ENCODE peak calls at places on chromosome 12, in eight cellular contexts. One of them, this sample, is unnamed.
A peak's percentile ranks its signal among the peaks of the same experiment; 100 is the strongest.

GRCh38 chr12:40693503-40693863 is 1.2 kb downstream of the CNTN1 start:
- DNase-seq in naive B cell: no peak
- DNase-seq in lower leg skin: no peak
- DNase-seq in stimulated activated CD4-positive, alpha-beta T cell treated with anti-CD3 and anti-CD28 coated beads, Interleukin-1b, Interleukin-23, amount 100 ng/mL, for 24 hours: no peak
- DNase-seq in GM13976: no peak
- DNase-seq in memory B cell: no peak
- DNase-seq in NCI-H1930: peak; percentile 36
- DNase-seq in GM06990: no peak
- DNase-seq in this sample: no peak

GRCh38 chr12:47102845-47103666 is 23.3 kb upstream of the AMIGO2 start:
- DNase-seq in lower leg skin: no peak
- DNase-seq in NCI-H1930: no peak
- DNase-seq in naive B cell: no peak
- DNase-seq in GM06990: no peak
- DNase-seq in memory B cell: no peak
- DNase-seq in stimulated activated CD4-positive, alpha-beta T cell treated with anti-CD3 and anti-CD28 coated beads, Interleukin-1b, Interleukin-23, amount 100 ng/mL, for 24 hours: no peak
- DNase-seq in GM13976: no peak
- DNase-seq in this sample: no peak

GRCh38 chr12:67091678-67092077 is 177.5 kb upstream of the CAND1 start:
- DNase-seq in GM13976: no peak
- DNase-seq in stimulated activated CD4-positive, alpha-beta T cell treated with anti-CD3 and anti-CD28 coated beads, Interleukin-1b, Interleukin-23, amount 100 ng/mL, for 24 hours: no peak
- DNase-seq in memory B cell: no peak
- DNase-seq in NCI-H1930: no peak
- DNase-seq in lower leg skin: no peak
- DNase-seq in naive B cell: no peak
- DNase-seq in GM06990: no peak
- DNase-seq in this sample: no peak

GRCh38 chr12:53172352-53172751 is 8.2 kb upstream of the ZNF740 start:
- DNase-seq in memory B cell: no peak
- DNase-seq in GM13976: no peak
- DNase-seq in stimulated activated CD4-positive, alpha-beta T cell treated with anti-CD3 and anti-CD28 coated beads, Interleukin-1b, Interleukin-23, amount 100 ng/mL, for 24 hours: no peak
- DNase-seq in lower leg skin: peak; percentile 67
- DNase-seq in naive B cell: no peak
- DNase-seq in GM06990: no peak
- DNase-seq in NCI-H1930: no peak
- DNase-seq in this sample: no peak

GRCh38 chr12:46124848-46125619 is 134.7 kb upstream of the SCAF11 start:
- DNase-seq in GM13976: peak; percentile 42
- DNase-seq in stimulated activated CD4-positive, alpha-beta T cell treated with anti-CD3 and anti-CD28 coated beads, Interleukin-1b, Interleukin-23, amount 100 ng/mL, for 24 hours: no peak
- DNase-seq in GM06990: peak; percentile 54
- DNase-seq in NCI-H1930: peak; percentile 85
- DNase-seq in naive B cell: peak; percentile 56
- DNase-seq in memory B cell: peak; percentile 44
- DNase-seq in lower leg skin: no peak
- DNase-seq in this sample: peak; percentile 90

GRCh38 chr12:54220092-54220557 is 31.3 kb upstream of the SMUG1 start:
- DNase-seq in GM13976: peak; percentile 71
- DNase-seq in GM06990: peak; percentile 41
- DNase-seq in NCI-H1930: peak; percentile 57
- DNase-seq in lower leg skin: peak; percentile 94
- DNase-seq in naive B cell: peak; percentile 60
- DNase-seq in stimulated activated CD4-positive, alpha-beta T cell treated with anti-CD3 and anti-CD28 coated beads, Interleukin-1b, Interleukin-23, amount 100 ng/mL, for 24 hours: no peak
- DNase-seq in memory B cell: peak; percentile 64
- DNase-seq in this sample: peak; percentile 90

GRCh38 chr12:64618953-64619590 is 8.8 kb downstream of the RASSF3 start:
- DNase-seq in lower leg skin: peak; percentile 40
- DNase-seq in memory B cell: peak; percentile 57
- DNase-seq in NCI-H1930: no peak
- DNase-seq in GM06990: peak; percentile 58
- DNase-seq in GM13976: peak; percentile 55
- DNase-seq in stimulated activated CD4-positive, alpha-beta T cell treated with anti-CD3 and anti-CD28 coated beads, Interleukin-1b, Interleukin-23, amount 100 ng/mL, for 24 hours: no peak
- DNase-seq in naive B cell: peak; percentile 77
- DNase-seq in this sample: peak; percentile 91

GRCh38 chr12:110786012-110786411 is 43.3 kb upstream of the PPP1CC start:
- DNase-seq in GM06990: no peak
- DNase-seq in memory B cell: no peak
- DNase-seq in stimulated activated CD4-positive, alpha-beta T cell treated with anti-CD3 and anti-CD28 coated beads, Interleukin-1b, Interleukin-23, amount 100 ng/mL, for 24 hours: no peak
- DNase-seq in lower leg skin: no peak
- DNase-seq in NCI-H1930: no peak
- DNase-seq in naive B cell: no peak
- DNase-seq in GM13976: no peak
- DNase-seq in this sample: no peak

GRCh38 chr12:53048033-53048779 is 1.7 kb upstream of the TNS2 start:
- DNase-seq in lower leg skin: peak; percentile 92
- DNase-seq in memory B cell: no peak
- DNase-seq in naive B cell: no peak
- DNase-seq in NCI-H1930: peak; percentile 34
- DNase-seq in stimulated activated CD4-positive, alpha-beta T cell treated with anti-CD3 and anti-CD28 coated beads, Interleukin-1b, Interleukin-23, amount 100 ng/mL, for 24 hours: no peak
- DNase-seq in GM13976: no peak
- DNase-seq in GM06990: no peak
- DNase-seq in this sample: peak; percentile 29

GRCh38 chr12:120887253-120888043 is 16.7 kb downstream of the SPPL3 start:
- DNase-seq in lower leg skin: no peak
- DNase-seq in GM06990: no peak
- DNase-seq in NCI-H1930: no peak
- DNase-seq in GM13976: no peak
- DNase-seq in memory B cell: no peak
- DNase-seq in stimulated activated CD4-positive, alpha-beta T cell treated with anti-CD3 and anti-CD28 coated beads, Interleukin-1b, Interleukin-23, amount 100 ng/mL, for 24 hours: no peak
- DNase-seq in naive B cell: no peak
- DNase-seq in this sample: no peak

GRCh38 chr12:49698619-49699545 is 8.3 kb downstream of the FMNL3 start:
- DNase-seq in lower leg skin: no peak
- DNase-seq in memory B cell: peak; percentile 39
- DNase-seq in GM06990: peak; percentile 81
- DNase-seq in stimulated activated CD4-positive, alpha-beta T cell treated with anti-CD3 and anti-CD28 coated beads, Interleukin-1b, Interleukin-23, amount 100 ng/mL, for 24 hours: no peak
- DNase-seq in NCI-H1930: no peak
- DNase-seq in naive B cell: peak; percentile 77
- DNase-seq in GM13976: peak; percentile 58
- DNase-seq in this sample: peak; percentile 90

GRCh38 chr12:33828326-33828725 is 194.0 kb upstream of the ALG10 start:
- DNase-seq in GM06990: no peak
- DNase-seq in stimulated activated CD4-positive, alpha-beta T cell treated with anti-CD3 and anti-CD28 coated beads, Interleukin-1b, Interleukin-23, amount 100 ng/mL, for 24 hours: no peak
- DNase-seq in naive B cell: no peak
- DNase-seq in lower leg skin: no peak
- DNase-seq in memory B cell: no peak
- DNase-seq in NCI-H1930: no peak
- DNase-seq in GM13976: no peak
- DNase-seq in this sample: no peak

GRCh38 chr12:52044284-52044983 is 6.8 kb upstream of the NR4A1 start:
- DNase-seq in naive B cell: no peak
- DNase-seq in NCI-H1930: no peak
- DNase-seq in lower leg skin: peak; percentile 95
- DNase-seq in memory B cell: no peak
- DNase-seq in GM06990: no peak
- DNase-seq in stimulated activated CD4-positive, alpha-beta T cell treated with anti-CD3 and anti-CD28 coated beads, Interleukin-1b, Interleukin-23, amount 100 ng/mL, for 24 hours: no peak
- DNase-seq in GM13976: no peak
- DNase-seq in this sample: no peak

GRCh38 chr12:27331927-27332324 is 710 bp upstream of the BMAL2 start:
- DNase-seq in memory B cell: no peak
- DNase-seq in GM06990: no peak
- DNase-seq in lower leg skin: no peak
- DNase-seq in naive B cell: no peak
- DNase-seq in stimulated activated CD4-positive, alpha-beta T cell treated with anti-CD3 and anti-CD28 coated beads, Interleukin-1b, Interleukin-23, amount 100 ng/mL, for 24 hours: no peak
- DNase-seq in GM13976: no peak
- DNase-seq in NCI-H1930: no peak
- DNase-seq in this sample: no peak

GRCh38 chr12:70243510-70244331 is 488 bp downstream of the CNOT2 start:
- DNase-seq in lower leg skin: peak; percentile 93
- DNase-seq in NCI-H1930: no peak
- DNase-seq in GM06990: no peak
- DNase-seq in naive B cell: peak; percentile 45
- DNase-seq in memory B cell: peak; percentile 21
- DNase-seq in GM13976: peak; percentile 82
- DNase-seq in stimulated activated CD4-positive, alpha-beta T cell treated with anti-CD3 and anti-CD28 coated beads, Interleukin-1b, Interleukin-23, amount 100 ng/mL, for 24 hours: peak; percentile 35
- DNase-seq in this sample: peak; percentile 67

GRCh38 chr12:29228474-29229157 is 79.5 kb downstream of the FAR2 start:
- DNase-seq in lower leg skin: no peak
- DNase-seq in GM06990: no peak
- DNase-seq in naive B cell: no peak
- DNase-seq in GM13976: no peak
- DNase-seq in stimulated activated CD4-positive, alpha-beta T cell treated with anti-CD3 and anti-CD28 coated beads, Interleukin-1b, Interleukin-23, amount 100 ng/mL, for 24 hours: no peak
- DNase-seq in memory B cell: no peak
- DNase-seq in NCI-H1930: no peak
- DNase-seq in this sample: no peak

GRCh38 chr12:129150721-129151120 is 297.4 kb downstream of the GLT1D1 start:
- DNase-seq in memory B cell: no peak
- DNase-seq in GM13976: no peak
- DNase-seq in GM06990: no peak
- DNase-seq in NCI-H1930: no peak
- DNase-seq in lower leg skin: peak; percentile 42
- DNase-seq in stimulated activated CD4-positive, alpha-beta T cell treated with anti-CD3 and anti-CD28 coated beads, Interleukin-1b, Interleukin-23, amount 100 ng/mL, for 24 hours: no peak
- DNase-seq in naive B cell: no peak
- DNase-seq in this sample: no peak

GRCh38 chr12:46212108-46212982 is 56.5 kb downstream of the SLC38A1 start:
- DNase-seq in GM13976: no peak
- DNase-seq in stimulated activated CD4-positive, alpha-beta T cell treated with anti-CD3 and anti-CD28 coated beads, Interleukin-1b, Interleukin-23, amount 100 ng/mL, for 24 hours: no peak
- DNase-seq in GM06990: no peak
- DNase-seq in lower leg skin: no peak
- DNase-seq in memory B cell: no peak
- DNase-seq in NCI-H1930: no peak
- DNase-seq in naive B cell: no peak
- DNase-seq in this sample: no peak

GRCh38 chr12:68932123-68932700 is 759 bp downstream of the CPM start:
- DNase-seq in NCI-H1930: no peak
- DNase-seq in memory B cell: no peak
- DNase-seq in naive B cell: peak; percentile 53
- DNase-seq in GM13976: peak; percentile 41
- DNase-seq in stimulated activated CD4-positive, alpha-beta T cell treated with anti-CD3 and anti-CD28 coated beads, Interleukin-1b, Interleukin-23, amount 100 ng/mL, for 24 hours: no peak
- DNase-seq in lower leg skin: no peak
- DNase-seq in GM06990: no peak
- DNase-seq in this sample: peak; percentile 72

GRCh38 chr12:7832059-7832696 is 40.5 kb downstream of the SLC2A14 start:
- DNase-seq in lower leg skin: no peak
- DNase-seq in GM13976: peak; percentile 73
- DNase-seq in naive B cell: peak; percentile 14
- DNase-seq in GM06990: peak; percentile 1
- DNase-seq in stimulated activated CD4-positive, alpha-beta T cell treated with anti-CD3 and anti-CD28 coated beads, Interleukin-1b, Interleukin-23, amount 100 ng/mL, for 24 hours: no peak
- DNase-seq in NCI-H1930: no peak
- DNase-seq in memory B cell: no peak
- DNase-seq in this sample: peak; percentile 80

GRCh38 chr12:46360370-46360769 is 12.2 kb downstream of the SLC38A2 start:
- DNase-seq in lower leg skin: no peak
- DNase-seq in memory B cell: no peak
- DNase-seq in GM13976: no peak
- DNase-seq in naive B cell: no peak
- DNase-seq in GM06990: no peak
- DNase-seq in NCI-H1930: no peak
- DNase-seq in stimulated activated CD4-positive, alpha-beta T cell treated with anti-CD3 and anti-CD28 coated beads, Interleukin-1b, Interleukin-23, amount 100 ng/mL, for 24 hours: no peak
- DNase-seq in this sample: no peak

GRCh38 chr12:88247241-88247643 is 105.1 kb downstream of the TMTC3 start:
- DNase-seq in stimulated activated CD4-positive, alpha-beta T cell treated with anti-CD3 and anti-CD28 coated beads, Interleukin-1b, Interleukin-23, amount 100 ng/mL, for 24 hours: no peak
- DNase-seq in lower leg skin: no peak
- DNase-seq in GM13976: no peak
- DNase-seq in NCI-H1930: no peak
- DNase-seq in memory B cell: no peak
- DNase-seq in GM06990: no peak
- DNase-seq in naive B cell: no peak
- DNase-seq in this sample: no peak

GRCh38 chr12:86254399-86255107 is 1.6 kb downstream of the MGAT4C start:
- DNase-seq in memory B cell: no peak
- DNase-seq in naive B cell: no peak
- DNase-seq in lower leg skin: no peak
- DNase-seq in NCI-H1930: no peak
- DNase-seq in GM06990: no peak
- DNase-seq in stimulated activated CD4-positive, alpha-beta T cell treated with anti-CD3 and anti-CD28 coated beads, Interleukin-1b, Interleukin-23, amount 100 ng/mL, for 24 hours: no peak
- DNase-seq in GM13976: no peak
- DNase-seq in this sample: no peak

GRCh38 chr12:109393437-109394345 is 46.0 kb downstream of the MYO1H start:
- DNase-seq in NCI-H1930: peak; percentile 42
- DNase-seq in lower leg skin: no peak
- DNase-seq in memory B cell: peak; percentile 42
- DNase-seq in GM13976: peak; percentile 79
- DNase-seq in naive B cell: peak; percentile 29
- DNase-seq in stimulated activated CD4-positive, alpha-beta T cell treated with anti-CD3 and anti-CD28 coated beads, Interleukin-1b, Interleukin-23, amount 100 ng/mL, for 24 hours: no peak
- DNase-seq in GM06990: no peak
- DNase-seq in this sample: peak; percentile 72

GRCh38 chr12:79360269-79360668 is 330.5 kb downstream of the PAWR start:
- DNase-seq in GM13976: no peak
- DNase-seq in GM06990: no peak
- DNase-seq in memory B cell: no peak
- DNase-seq in naive B cell: no peak
- DNase-seq in stimulated activated CD4-positive, alpha-beta T cell treated with anti-CD3 and anti-CD28 coated beads, Interleukin-1b, Interleukin-23, amount 100 ng/mL, for 24 hours: no peak
- DNase-seq in NCI-H1930: no peak
- DNase-seq in lower leg skin: no peak
- DNase-seq in this sample: no peak

GRCh38 chr12:102349079-102349478 is 131.3 kb downstream of the IGF1 start:
- DNase-seq in lower leg skin: no peak
- DNase-seq in NCI-H1930: no peak
- DNase-seq in naive B cell: no peak
- DNase-seq in stimulated activated CD4-positive, alpha-beta T cell treated with anti-CD3 and anti-CD28 coated beads, Interleukin-1b, Interleukin-23, amount 100 ng/mL, for 24 hours: no peak
- DNase-seq in memory B cell: no peak
- DNase-seq in GM06990: no peak
- DNase-seq in GM13976: no peak
- DNase-seq in this sample: no peak

GRCh38 chr12:93156091-93156490 is 221.6 kb upstream of the NUDT4 start:
- DNase-seq in GM06990: no peak
- DNase-seq in memory B cell: no peak
- DNase-seq in naive B cell: no peak
- DNase-seq in lower leg skin: no peak
- DNase-seq in NCI-H1930: peak; percentile 70
- DNase-seq in GM13976: no peak
- DNase-seq in stimulated activated CD4-positive, alpha-beta T cell treated with anti-CD3 and anti-CD28 coated beads, Interleukin-1b, Interleukin-23, amount 100 ng/mL, for 24 hours: no peak
- DNase-seq in this sample: no peak

GRCh38 chr12:122894173-122895121 is 1.5 kb downstream of the VPS37B start:
- DNase-seq in GM06990: no peak
- DNase-seq in GM13976: no peak
- DNase-seq in lower leg skin: no peak
- DNase-seq in stimulated activated CD4-positive, alpha-beta T cell treated with anti-CD3 and anti-CD28 coated beads, Interleukin-1b, Interleukin-23, amount 100 ng/mL, for 24 hours: no peak
- DNase-seq in naive B cell: no peak
- DNase-seq in memory B cell: no peak
- DNase-seq in NCI-H1930: no peak
- DNase-seq in this sample: no peak

GRCh38 chr12:68349921-68350606 is 17.9 kb upstream of the MDM1 start:
- DNase-seq in NCI-H1930: peak; percentile 87
- DNase-seq in stimulated activated CD4-positive, alpha-beta T cell treated with anti-CD3 and anti-CD28 coated beads, Interleukin-1b, Interleukin-23, amount 100 ng/mL, for 24 hours: no peak
- DNase-seq in naive B cell: no peak
- DNase-seq in GM13976: no peak
- DNase-seq in memory B cell: no peak
- DNase-seq in lower leg skin: no peak
- DNase-seq in GM06990: no peak
- DNase-seq in this sample: no peak

GRCh38 chr12:79000501-79000900 is 135.9 kb downstream of the SYT1 start:
- DNase-seq in GM13976: no peak
- DNase-seq in lower leg skin: no peak
- DNase-seq in memory B cell: no peak
- DNase-seq in naive B cell: no peak
- DNase-seq in stimulated activated CD4-positive, alpha-beta T cell treated with anti-CD3 and anti-CD28 coated beads, Interleukin-1b, Interleukin-23, amount 100 ng/mL, for 24 hours: no peak
- DNase-seq in NCI-H1930: no peak
- DNase-seq in GM06990: no peak
- DNase-seq in this sample: no peak

GRCh38 chr12:11133162-11133561 is 1.3 kb downstream of the TAS2R30 start:
- DNase-seq in GM13976: no peak
- DNase-seq in naive B cell: no peak
- DNase-seq in memory B cell: no peak
- DNase-seq in lower leg skin: no peak
- DNase-seq in NCI-H1930: no peak
- DNase-seq in GM06990: no peak
- DNase-seq in stimulated activated CD4-positive, alpha-beta T cell treated with anti-CD3 and anti-CD28 coated beads, Interleukin-1b, Interleukin-23, amount 100 ng/mL, for 24 hours: no peak
- DNase-seq in this sample: no peak

GRCh38 chr12:62817556-62818271 is 117.2 kb downstream of the PPM1H start:
- DNase-seq in stimulated activated CD4-positive, alpha-beta T cell treated with anti-CD3 and anti-CD28 coated beads, Interleukin-1b, Interleukin-23, amount 100 ng/mL, for 24 hours: no peak
- DNase-seq in GM06990: no peak
- DNase-seq in GM13976: no peak
- DNase-seq in naive B cell: no peak
- DNase-seq in lower leg skin: no peak
- DNase-seq in NCI-H1930: no peak
- DNase-seq in memory B cell: no peak
- DNase-seq in this sample: no peak

GRCh38 chr12:3055712-3056467 is 21.3 kb upstream of the TSPAN9 start:
- DNase-seq in stimulated activated CD4-positive, alpha-beta T cell treated with anti-CD3 and anti-CD28 coated beads, Interleukin-1b, Interleukin-23, amount 100 ng/mL, for 24 hours: no peak
- DNase-seq in GM13976: no peak
- DNase-seq in naive B cell: no peak
- DNase-seq in lower leg skin: no peak
- DNase-seq in GM06990: no peak
- DNase-seq in memory B cell: no peak
- DNase-seq in NCI-H1930: no peak
- DNase-seq in this sample: no peak

GRCh38 chr12:42846782-42847181 is 257.2 kb upstream of the PRICKLE1 start:
- DNase-seq in GM06990: no peak
- DNase-seq in GM13976: no peak
- DNase-seq in naive B cell: no peak
- DNase-seq in memory B cell: no peak
- DNase-seq in stimulated activated CD4-positive, alpha-beta T cell treated with anti-CD3 and anti-CD28 coated beads, Interleukin-1b, Interleukin-23, amount 100 ng/mL, for 24 hours: no peak
- DNase-seq in lower leg skin: no peak
- DNase-seq in NCI-H1930: no peak
- DNase-seq in this sample: no peak

This sample was measured in NAMALWA.